ENCODE peak calls at places on chromosomes 5 and 9, in seven cellular contexts. N is HCT116, G is GM12878, H is HepG2, F is K562, B is SK-N-SH, E is H1. O is an unnamed sample.

GRCh38 chr9:113998529-113999255 is 79.4 kb downstream of the AMBP start:
- DNase-seq in N (no peak), G (no peak), H (no peak), F (no peak), B (peak; percentile 56), E (no peak), O (no peak)

GRCh38 chr9:130142635-130143034 is 29.6 kb upstream of the NCS1 start:
- DNase-seq in N (no peak), G (no peak), H (no peak), F (no peak), B (no peak), E (no peak), O (no peak)

GRCh38 chr5:159441441-159441840 is 111.2 kb upstream of the IL12B start:
- DNase-seq in N (peak; percentile 15), G (no peak), H (peak; percentile 16), F (peak; percentile 17), B (peak; percentile 31), E (peak; percentile 38), O (no peak)

GRCh38 chr5:66821626-66822429 is 225.6 kb downstream of the MAST4 start:
- DNase-seq in N (no peak), G (no peak), H (no peak), F (no peak), B (no peak), E (no peak), O (no peak)

GRCh38 chr5:119031905-119032304 is 39.0 kb upstream of the DMXL1 start:
- DNase-seq in N (peak; percentile 34), G (peak; percentile 73), H (no peak), F (peak; percentile 24), B (no peak), E (no peak), O (no peak)

GRCh38 chr9:111349766-111350165 is 19.7 kb upstream of the OR2K2 start:
- DNase-seq in N (no peak), G (no peak), H (peak; percentile 89), F (no peak), B (no peak), E (no peak), O (no peak)

GRCh38 chr5:1535646-1536045 is 11.9 kb upstream of the LPCAT1 start:
- DNase-seq in N (no peak), G (no peak), H (no peak), F (no peak), B (no peak), E (no peak), O (no peak)

GRCh38 chr5:178325311-178326053 is 92.9 kb upstream of the PHYKPL start:
- DNase-seq in N (no peak), G (no peak), H (no peak), F (no peak), B (no peak), E (no peak), O (no peak)

GRCh38 chr5:126780165-126780827 is 3.4 kb downstream of the LMNB1 start:
- DNase-seq in N (no peak), G (no peak), H (peak; percentile 63), F (peak; percentile 47), B (peak; percentile 59), E (no peak), O (no peak)

GRCh38 chr5:175821790-175822211 is 49.6 kb upstream of the CPLX2 start:
- DNase-seq in N (peak; percentile 89), G (no peak), H (no peak), F (no peak), B (no peak), E (no peak), O (no peak)

GRCh38 chr5:5492087-5492933 is 69.8 kb downstream of the ICE1 start:
- DNase-seq in N (peak; percentile 57), G (peak; percentile 25), H (peak; percentile 54), F (peak; percentile 52), B (peak; percentile 81), E (no peak), O (peak; percentile 41)

GRCh38 chr5:106189121-106189809 is 1481.5 kb downstream of the EFNA5 start:
- DNase-seq in N (no peak), G (no peak), H (no peak), F (no peak), B (no peak), E (no peak), O (no peak)

GRCh38 chr9:105007143-105007542 is 79.2 kb upstream of the ABCA1 start:
- DNase-seq in N (no peak), G (no peak), H (no peak), F (no peak), B (no peak), E (no peak), O (peak; percentile 24)

GRCh38 chr9:81559741-81560140 is 129.6 kb downstream of the TLE1 start:
- DNase-seq in N (peak; percentile 65), G (no peak), H (peak; percentile 63), F (no peak), B (no peak), E (no peak), O (no peak)

GRCh38 chr9:124220551-124221451 is 36.9 kb upstream of the NEK6 start:
- DNase-seq in N (no peak), G (no peak), H (peak; percentile 44), F (no peak), B (peak; percentile 33), E (no peak), O (no peak)

GRCh38 chr5:73111536-73111935 is 8.8 kb upstream of the TMEM171 start:
- DNase-seq in N (no peak), G (no peak), H (no peak), F (no peak), B (no peak), E (no peak), O (no peak)

GRCh38 chr5:116557669-116558271 is 16.9 kb downstream of the SEMA6A start:
- DNase-seq in N (no peak), G (no peak), H (peak; percentile 39), F (no peak), B (peak; percentile 38), E (no peak), O (no peak)

GRCh38 chr5:175863316-175863715 is 8.1 kb upstream of the CPLX2 start:
- DNase-seq in N (no peak), G (no peak), H (no peak), F (no peak), B (no peak), E (no peak), O (no peak)

DNA sequence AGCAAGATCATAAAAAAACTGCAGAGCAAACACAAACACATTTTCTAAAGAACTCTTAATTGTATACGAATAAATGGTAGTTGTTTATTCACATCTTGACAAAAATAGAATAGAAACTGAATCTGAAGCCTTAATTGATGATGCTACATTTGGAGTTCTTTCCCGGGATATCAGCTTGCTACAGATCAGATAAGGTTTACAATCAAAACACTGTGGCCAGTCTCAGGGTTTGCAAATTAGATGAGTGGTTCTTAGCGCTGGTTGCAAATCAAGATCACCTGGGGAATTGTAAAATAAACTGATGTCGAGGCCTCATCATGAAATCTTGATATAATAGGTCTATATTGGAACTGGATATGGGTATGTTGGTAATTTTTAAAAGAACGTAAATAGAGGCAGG is 480.1 kb upstream of the C9orf72 start:
- DNase-seq in N (no peak), G (no peak), H (no peak), F (no peak), B (no peak), E (no peak), O (no peak)
- H3K4me1 ChIP-seq in N (no peaks in the 10 kb centered on the region), G (no peaks in the 10 kb centered on the region), H (no peaks in the 10 kb centered on the region), F (no peaks in the 10 kb centered on the region), B (no peaks in the 10 kb centered on the region), E (no peaks in the 10 kb centered on the region), O (no peaks in the 10 kb centered on the region)

DNA sequence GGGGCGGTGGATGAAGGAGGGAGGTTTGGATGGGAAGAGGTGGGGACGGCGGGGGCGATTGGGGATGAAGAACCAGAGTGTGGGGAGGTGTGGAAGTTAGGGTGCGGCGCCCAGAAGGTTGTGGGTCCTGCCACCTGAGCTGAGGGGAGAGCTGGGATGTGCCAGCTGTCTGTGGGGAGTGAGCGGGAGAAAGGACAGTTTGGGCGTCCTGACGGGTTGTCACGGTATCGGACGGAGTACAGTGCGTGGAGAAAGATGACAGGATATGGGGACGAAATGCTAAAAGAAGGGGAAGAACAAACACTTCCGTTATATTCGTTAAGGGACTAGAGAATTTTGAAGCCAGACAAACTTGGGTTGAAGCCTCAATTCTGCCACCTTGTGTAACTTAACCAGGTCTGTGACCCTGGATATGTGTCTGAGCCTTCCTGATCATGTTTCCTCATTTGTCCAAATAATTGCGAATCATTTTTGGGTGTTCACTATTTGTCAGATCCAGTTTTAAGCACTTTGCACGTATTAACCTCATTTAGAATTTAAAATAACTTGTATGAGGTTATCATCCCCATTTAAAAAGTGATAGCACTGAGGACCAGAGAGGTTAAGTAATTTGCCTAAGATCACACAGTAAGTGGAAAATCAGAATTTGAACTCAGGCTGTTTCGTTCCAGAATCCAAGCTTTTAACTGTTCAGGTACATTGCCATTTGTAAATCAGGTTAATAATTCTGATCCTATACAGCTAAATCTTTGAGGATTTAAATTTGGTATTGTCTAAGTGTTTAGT is 689 bp downstream of the CNTRL start:
- DNase-seq in N (no peak), G (no peak), H (no peak), F (no peak), B (no peak), E (no peak), O (no peak)
- TF ChIP-seq SIN3A in N (no peak), G (no peak), H (no peak), F (no peak), B (no peak), E (peak; percentile 30), O (no peak)

DNA sequence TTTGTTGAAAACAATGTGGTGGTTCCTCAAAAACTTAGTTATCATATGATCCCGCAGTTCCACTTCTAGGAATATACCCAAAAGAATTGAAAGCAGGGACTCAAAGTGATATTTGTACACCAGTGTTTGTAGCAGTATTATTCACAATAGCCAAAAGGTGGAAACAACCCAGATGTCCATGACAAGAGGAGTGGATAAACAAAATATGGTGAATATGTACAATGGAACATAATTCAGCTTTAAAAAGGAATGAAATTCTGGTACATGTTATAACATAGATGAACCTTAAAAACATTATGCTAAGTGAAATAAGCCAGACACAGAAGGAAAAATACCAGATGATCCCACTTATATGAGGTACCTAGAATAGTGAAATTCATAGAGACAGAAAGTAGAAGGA is 28.9 kb downstream of the IRF1 start:
- DNase-seq in N (no peak), G (no peak), H (no peak), F (no peak), B (no peak), E (no peak), O (no peak)
- H3K4me1 ChIP-seq in N (peaks cover 13% of the 10 kb centered on the region), G (peaks cover 78% of the 10 kb centered on the region), H (peaks cover 100% of the 10 kb centered on the region), F (peaks cover 47% of the 10 kb centered on the region), B (peaks cover 44% of the 10 kb centered on the region), E (peaks cover 6% of the 10 kb centered on the region), O (peaks cover 18% of the 10 kb centered on the region)

GRCh38 chr5:129853588-129853987 is 50.7 kb upstream of the CHSY3 start:
- DNase-seq in N (no peak), G (no peak), H (no peak), F (no peak), B (no peak), E (no peak), O (no peak)
- TF ChIP-seq SIN3A in N (no peak), G (no peak), H (no peak), F (no peak), B (no peak), E (no peak), O (no peak)

O was measured in Panc1.